ENCODE peak calls at places on chromosome 18, in nine cellular contexts. One of them, this sample, is unnamed.
A peak's percentile ranks its signal among the peaks of the same experiment; 100 is the strongest.

GRCh38 chr18:59959079-59959478 is 59.3 kb downstream of the PMAIP1 start:
- DNase-seq in Peyer's patch: no peak
- DNase-seq in ovary: no peak
- DNase-seq in endodermal cell: no peak
- DNase-seq in spleen: no peak
- DNase-seq in sigmoid colon: no peak
- DNase-seq in BE2C: no peak
- DNase-seq in tibial artery: no peak
- DNase-seq in GM12864: no peak
- DNase-seq in this sample: no peak

GRCh38 chr18:62928316-62928715 is 213.0 kb downstream of the PHLPP1 start:
- DNase-seq in endodermal cell: no peak
- DNase-seq in tibial artery: no peak
- DNase-seq in ovary: no peak
- DNase-seq in sigmoid colon: no peak
- DNase-seq in GM12864: no peak
- DNase-seq in spleen: no peak
- DNase-seq in BE2C: no peak
- DNase-seq in Peyer's patch: no peak
- DNase-seq in this sample: no peak

GRCh38 chr18:23225518-23225917 is 90.2 kb downstream of the CABLES1 start:
- DNase-seq in tibial artery: peak; percentile 60
- DNase-seq in Peyer's patch: no peak
- DNase-seq in sigmoid colon: peak; percentile 74
- DNase-seq in GM12864: no peak
- DNase-seq in BE2C: no peak
- DNase-seq in endodermal cell: no peak
- DNase-seq in ovary: peak; percentile 47
- DNase-seq in spleen: no peak
- DNase-seq in this sample: no peak

GRCh38 chr18:3380384-3380961 is 69.5 kb upstream of the TGIF1 start:
- DNase-seq in tibial artery: peak; percentile 36
- DNase-seq in spleen: no peak
- DNase-seq in Peyer's patch: no peak
- DNase-seq in endodermal cell: no peak
- DNase-seq in BE2C: no peak
- DNase-seq in GM12864: no peak
- DNase-seq in sigmoid colon: no peak
- DNase-seq in ovary: no peak
- DNase-seq in this sample: no peak

GRCh38 chr18:45926691-45927090 is 40.4 kb downstream of the EPG5 start:
- DNase-seq in GM12864: no peak
- DNase-seq in sigmoid colon: no peak
- DNase-seq in tibial artery: no peak
- DNase-seq in endodermal cell: no peak
- DNase-seq in Peyer's patch: no peak
- DNase-seq in BE2C: no peak
- DNase-seq in ovary: no peak
- DNase-seq in spleen: no peak
- DNase-seq in this sample: no peak

GRCh38 chr18:77052297-77052645 is 80.3 kb downstream of the MBP start:
- DNase-seq in tibial artery: no peak
- DNase-seq in BE2C: no peak
- DNase-seq in Peyer's patch: no peak
- DNase-seq in ovary: no peak
- DNase-seq in sigmoid colon: no peak
- DNase-seq in spleen: no peak
- DNase-seq in endodermal cell: no peak
- DNase-seq in GM12864: no peak
- DNase-seq in this sample: no peak

GRCh38 chr18:56891870-56892269 is 240.7 kb downstream of the WDR7 start:
- DNase-seq in tibial artery: no peak
- DNase-seq in BE2C: no peak
- DNase-seq in sigmoid colon: no peak
- DNase-seq in GM12864: no peak
- DNase-seq in Peyer's patch: no peak
- DNase-seq in endodermal cell: no peak
- DNase-seq in spleen: no peak
- DNase-seq in ovary: no peak
- DNase-seq in this sample: no peak

GRCh38 chr18:36529747-36530146 is 232.2 kb downstream of the FHOD3 start:
- DNase-seq in GM12864: no peak
- DNase-seq in BE2C: no peak
- DNase-seq in Peyer's patch: no peak
- DNase-seq in spleen: no peak
- DNase-seq in tibial artery: no peak
- DNase-seq in ovary: no peak
- DNase-seq in sigmoid colon: no peak
- DNase-seq in endodermal cell: no peak
- DNase-seq in this sample: no peak

GRCh38 chr18:45628979-45629958 is 14.0 kb downstream of the SLC14A2 start:
- DNase-seq in sigmoid colon: no peak
- DNase-seq in endodermal cell: peak; percentile 41
- DNase-seq in GM12864: no peak
- DNase-seq in ovary: no peak
- DNase-seq in Peyer's patch: no peak
- DNase-seq in BE2C: no peak
- DNase-seq in spleen: peak; percentile 72
- DNase-seq in tibial artery: no peak
- DNase-seq in this sample: no peak

GRCh38 chr18:45103319-45104070 is 422.8 kb downstream of the SETBP1 start:
- DNase-seq in BE2C: no peak
- DNase-seq in ovary: no peak
- DNase-seq in sigmoid colon: no peak
- DNase-seq in GM12864: peak; percentile 55
- DNase-seq in endodermal cell: no peak
- DNase-seq in tibial artery: no peak
- DNase-seq in Peyer's patch: no peak
- DNase-seq in spleen: peak; percentile 78
- DNase-seq in this sample: peak; percentile 15

GRCh38 chr18:13823707-13824395 is at the start of gene MC5R:
- DNase-seq in BE2C: peak; percentile 65
- DNase-seq in ovary: peak; percentile 36
- DNase-seq in tibial artery: no peak
- DNase-seq in GM12864: no peak
- DNase-seq in spleen: peak; percentile 91
- DNase-seq in endodermal cell: peak; percentile 93
- DNase-seq in Peyer's patch: peak; percentile 75
- DNase-seq in sigmoid colon: no peak
- DNase-seq in this sample: peak; percentile 90

GRCh38 chr18:64287926-64288325 is 139.0 kb upstream of the LINC00305 start:
- DNase-seq in GM12864: no peak
- DNase-seq in ovary: no peak
- DNase-seq in tibial artery: no peak
- DNase-seq in endodermal cell: no peak
- DNase-seq in sigmoid colon: no peak
- DNase-seq in spleen: no peak
- DNase-seq in Peyer's patch: no peak
- DNase-seq in BE2C: no peak
- DNase-seq in this sample: no peak

DNA sequence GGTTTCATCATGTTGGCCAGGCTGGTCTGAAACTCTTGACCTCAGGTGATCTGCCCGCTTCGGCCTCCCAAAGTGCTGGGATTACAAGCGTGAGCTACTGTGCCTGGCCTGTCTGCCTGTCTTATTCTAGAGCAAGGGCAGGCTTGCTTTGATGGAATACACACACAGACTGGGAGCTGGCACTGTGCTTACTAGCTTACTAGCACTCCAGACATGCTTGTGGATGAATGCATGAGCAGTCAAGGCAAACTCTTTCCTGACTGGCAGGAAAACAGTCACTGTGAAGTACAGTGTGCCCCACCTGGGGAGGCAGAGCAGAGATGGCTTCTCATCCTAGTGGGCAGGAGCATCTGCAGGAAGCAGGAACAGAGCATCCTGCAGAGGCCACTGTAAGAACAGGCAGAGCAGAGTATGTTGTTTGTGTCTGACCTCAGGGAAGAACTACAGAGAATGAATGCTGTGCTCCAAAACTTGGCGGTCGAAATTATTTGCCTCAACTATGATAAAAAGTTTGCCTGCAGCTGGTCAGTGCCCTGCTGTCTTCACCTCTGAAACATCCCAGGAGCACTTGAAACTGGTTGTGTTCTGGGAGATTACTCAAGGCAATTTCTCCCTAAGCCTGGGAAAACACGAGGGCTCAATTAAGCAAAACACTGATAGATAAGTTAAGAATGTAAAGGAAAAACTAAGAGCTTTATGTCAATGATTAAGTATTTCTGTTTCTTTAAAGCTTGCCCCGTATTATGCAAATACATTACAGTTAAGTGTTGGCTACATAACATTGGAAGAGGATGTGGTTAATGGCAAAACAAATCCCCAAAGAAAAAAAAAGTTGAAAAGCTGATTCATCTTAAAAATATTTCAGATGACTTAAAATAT is 102.4 kb downstream of the VAPA start:
- DNase-seq in tibial artery: no peak
- DNase-seq in GM12864: no peak
- DNase-seq in spleen: no peak
- DNase-seq in sigmoid colon: peak; percentile 78
- DNase-seq in endodermal cell: peak; percentile 64
- DNase-seq in BE2C: no peak
- DNase-seq in ovary: peak; percentile 55
- DNase-seq in Peyer's patch: no peak
- DNase-seq in this sample: no peak
- TF ChIP-seq CTCF in tibial artery: peak; percentile 34
- TF ChIP-seq CTCF in GM12864: no peak
- TF ChIP-seq CTCF in spleen: no peak
- TF ChIP-seq CTCF in sigmoid colon: peak; percentile 23
- TF ChIP-seq CTCF in endodermal cell: peak; percentile 43
- TF ChIP-seq CTCF in BE2C: no peak
- TF ChIP-seq CTCF in ovary: peak; percentile 17
- TF ChIP-seq CTCF in Peyer's patch: no peak
- TF ChIP-seq CTCF in this sample: no peak

GRCh38 chr18:67854340-67854739 is 337.8 kb upstream of the DSEL start:
- DNase-seq in spleen: no peak
- DNase-seq in sigmoid colon: no peak
- DNase-seq in tibial artery: no peak
- DNase-seq in BE2C: no peak
- DNase-seq in ovary: no peak
- DNase-seq in Peyer's patch: no peak
- DNase-seq in endodermal cell: no peak
- DNase-seq in GM12864: no peak
- DNase-seq in this sample: no peak
- TF ChIP-seq CTCF in spleen: no peak
- TF ChIP-seq CTCF in sigmoid colon: no peak
- TF ChIP-seq CTCF in tibial artery: no peak
- TF ChIP-seq CTCF in BE2C: no peak
- TF ChIP-seq CTCF in ovary: no peak
- TF ChIP-seq CTCF in Peyer's patch: no peak
- TF ChIP-seq CTCF in endodermal cell: no peak
- TF ChIP-seq CTCF in GM12864: no peak
- TF ChIP-seq CTCF in this sample: no peak

GRCh38 chr18:33201509-33201926 is 239.0 kb downstream of the CCDC178 start:
- DNase-seq in GM12864: no peak
- DNase-seq in endodermal cell: peak; percentile 86
- DNase-seq in sigmoid colon: no peak
- DNase-seq in tibial artery: no peak
- DNase-seq in ovary: no peak
- DNase-seq in BE2C: no peak
- DNase-seq in spleen: no peak
- DNase-seq in Peyer's patch: no peak
- DNase-seq in this sample: peak; percentile 4
- TF ChIP-seq CTCF in GM12864: peak; percentile 60
- TF ChIP-seq CTCF in endodermal cell: peak; percentile 90
- TF ChIP-seq CTCF in sigmoid colon: no peak
- TF ChIP-seq CTCF in tibial artery: no peak
- TF ChIP-seq CTCF in ovary: no peak
- TF ChIP-seq CTCF in BE2C: peak; percentile 51
- TF ChIP-seq CTCF in spleen: peak; percentile 51
- TF ChIP-seq CTCF in Peyer's patch: peak; percentile 39
- TF ChIP-seq CTCF in this sample: no peak

GRCh38 chr18:22170421-22171262 is 1.3 kb downstream of the GATA6 start:
- DNase-seq in Peyer's patch: peak; percentile 73
- DNase-seq in spleen: peak; percentile 80
- DNase-seq in tibial artery: peak; percentile 42
- DNase-seq in endodermal cell: peak; percentile 80
- DNase-seq in GM12864: no peak
- DNase-seq in sigmoid colon: peak; percentile 77
- DNase-seq in BE2C: peak; percentile 34
- DNase-seq in ovary: peak; percentile 75
- DNase-seq in this sample: no peak

GRCh38 chr18:22169889-22170420 is 566 bp downstream of the GATA6 start:
- DNase-seq in sigmoid colon: no peak
- DNase-seq in endodermal cell: peak; percentile 74
- DNase-seq in spleen: peak; percentile 80
- DNase-seq in BE2C: no peak
- DNase-seq in ovary: peak; percentile 64
- DNase-seq in GM12864: no peak
- DNase-seq in Peyer's patch: peak; percentile 72
- DNase-seq in tibial artery: peak; percentile 31
- DNase-seq in this sample: no peak

GRCh38 chr18:22168360-22168921 is 948 bp upstream of the GATA6 start:
- DNase-seq in spleen: no peak
- DNase-seq in ovary: peak; percentile 53
- DNase-seq in GM12864: no peak
- DNase-seq in sigmoid colon: no peak
- DNase-seq in BE2C: no peak
- DNase-seq in tibial artery: peak; percentile 42
- DNase-seq in endodermal cell: peak; percentile 77
- DNase-seq in Peyer's patch: peak; percentile 77
- DNase-seq in this sample: no peak

GRCh38 chr18:22167471-22168151 is 1.8 kb upstream of the GATA6 start:
- DNase-seq in sigmoid colon: no peak
- DNase-seq in GM12864: no peak
- DNase-seq in ovary: peak; percentile 66
- DNase-seq in BE2C: no peak
- DNase-seq in endodermal cell: peak; percentile 84
- DNase-seq in tibial artery: peak; percentile 56
- DNase-seq in Peyer's patch: peak; percentile 62
- DNase-seq in spleen: no peak
- DNase-seq in this sample: no peak

DNA sequence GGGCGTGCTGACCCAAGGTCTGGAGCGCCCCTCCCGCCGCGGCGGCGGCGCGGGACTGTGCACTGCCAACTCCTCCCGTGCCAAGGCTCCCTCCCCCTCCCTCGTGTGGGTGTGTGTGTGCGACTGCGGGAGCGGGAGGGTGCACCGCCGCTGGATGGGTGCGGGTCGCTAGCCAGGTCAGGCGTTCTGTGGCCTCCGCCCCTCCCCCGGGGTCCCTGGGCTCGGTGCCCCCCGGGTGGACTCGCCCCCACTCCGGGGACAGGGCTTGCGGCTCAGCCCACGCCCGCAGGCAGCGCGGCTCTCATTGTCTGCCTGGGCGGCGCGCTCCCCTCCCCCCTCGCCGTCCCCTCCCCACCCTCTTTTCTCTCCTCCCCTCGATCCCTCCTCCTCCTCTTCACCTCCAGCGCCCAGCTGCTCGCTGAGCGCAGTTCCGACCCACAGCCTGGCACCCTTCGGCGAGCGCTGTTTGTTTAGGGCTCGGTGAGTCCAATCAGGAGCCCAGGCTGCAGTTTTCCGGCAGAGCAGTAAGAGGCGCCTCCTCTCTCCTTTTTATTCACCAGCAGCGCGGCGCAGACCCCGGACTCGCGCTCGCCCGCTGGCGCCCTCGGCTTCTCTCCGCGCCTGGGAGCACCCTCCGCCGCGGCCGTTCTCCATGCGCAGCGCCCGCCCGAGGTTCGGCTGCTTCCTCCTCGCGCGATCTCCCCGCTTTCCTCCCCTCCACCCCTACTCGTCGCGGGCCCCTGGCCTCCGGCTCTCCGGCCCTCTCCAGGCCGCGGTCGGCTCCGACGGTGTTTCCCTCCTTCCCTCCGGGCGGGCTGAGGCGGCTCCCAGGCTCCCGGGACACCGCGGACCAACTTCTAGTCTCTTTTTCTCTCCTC is at the start of gene GATA6:
- DNase-seq in GM12864: no peak
- DNase-seq in endodermal cell: peak; percentile 97
- DNase-seq in BE2C: peak; percentile 74
- DNase-seq in ovary: peak; percentile 96
- DNase-seq in spleen: peak; percentile 84
- DNase-seq in sigmoid colon: peak; percentile 89
- DNase-seq in Peyer's patch: peak; percentile 94
- DNase-seq in tibial artery: peak; percentile 96
- DNase-seq in this sample: peak; percentile 65
- TF ChIP-seq CTCF in GM12864: peak; percentile 20
- TF ChIP-seq CTCF in endodermal cell: peak; percentile 47
- TF ChIP-seq CTCF in BE2C: peak; percentile 47
- TF ChIP-seq CTCF in ovary: peak; percentile 64
- TF ChIP-seq CTCF in spleen: peak; percentile 24
- TF ChIP-seq CTCF in sigmoid colon: peak; percentile 23
- TF ChIP-seq CTCF in Peyer's patch: peak; percentile 57
- TF ChIP-seq CTCF in tibial artery: peak; percentile 25
- TF ChIP-seq CTCF in this sample: peak; percentile 18

This sample was measured in GM10248.